ENCODE peak calls at places on chromosomes 2 and 18, in nine cellular contexts. P is esophagus squamous epithelium, Z is A549, G is HepG2, E is gastrocnemius medialis, M is GM12878, Y is H54, T is Peyer's patch, S is stomach. I is an unnamed sample.

GRCh38 chr2:70385966-70386595 is 84.2 kb upstream of the FAM136A start:
- DNase-seq in P (no peak), Z (no peak), G (no peak), E (no peak), M (no peak), Y (no peak), T (no peak), S (no peak), I (no peak)

GRCh38 chr2:147756103-147756502 is 88.7 kb upstream of the ACVR2A start:
- DNase-seq in P (no peak), Z (no peak), G (no peak), E (no peak), M (no peak), Y (no peak), T (no peak), S (no peak), I (no peak)

GRCh38 chr2:212958757-212959295 is 192.6 kb downstream of the IKZF2 start:
- DNase-seq in P (no peak), Z (no peak), G (no peak), E (no peak), M (no peak), Y (no peak), T (no peak), S (no peak), I (no peak)

GRCh38 chr2:43038720-43039099 is 187.7 kb downstream of the ZFP36L2 start:
- DNase-seq in P (no peak), Z (no peak), G (no peak), E (no peak), M (no peak), Y (no peak), T (no peak), S (no peak), I (no peak)

GRCh38 chr2:120431386-120432292 is 85.7 kb downstream of the INHBB start:
- DNase-seq in P (no peak), Z (no peak), G (no peak), E (no peak), M (no peak), Y (no peak), T (no peak), S (no peak), I (no peak)

GRCh38 chr2:7430869-7431641 is 513.8 kb downstream of the RNF144A start:
- DNase-seq in P (no peak), Z (no peak), G (no peak), E (peak), M (no peak), Y (no peak), T (peak), S (peak), I (peak)

GRCh38 chr2:205276071-205276777 is 406.1 kb upstream of the NRP2 start:
- DNase-seq in P (no peak), Z (no peak), G (no peak), E (no peak), M (no peak), Y (no peak), T (no peak), S (no peak), I (no peak)

GRCh38 chr18:36769172-36769571 is 59.6 kb downstream of the TPGS2 start:
- DNase-seq in P (no peak), Z (no peak), G (no peak), E (no peak), M (no peak), Y (no peak), T (no peak), S (no peak), I (no peak)

GRCh38 chr2:118641711-118642110 is 205.7 kb downstream of the EN1 start:
- DNase-seq in P (no peak), Z (no peak), G (no peak), E (no peak), M (no peak), Y (no peak), T (no peak), S (no peak), I (no peak)

GRCh38 chr2:196166876-196167275 is 4.5 kb downstream of the STK17B start:
- DNase-seq in P (no peak), Z (no peak), G (no peak), E (no peak), M (no peak), Y (no peak), T (no peak), S (no peak), I (no peak)

GRCh38 chr2:51866361-51866760 is 834.4 kb upstream of the NRXN1 start:
- DNase-seq in P (no peak), Z (no peak), G (no peak), E (no peak), M (no peak), Y (no peak), T (no peak), S (no peak), I (no peak)

GRCh38 chr2:143482316-143482715 is 353.1 kb downstream of the ARHGAP15 start:
- DNase-seq in P (no peak), Z (no peak), G (no peak), E (no peak), M (no peak), Y (no peak), T (no peak), S (no peak), I (no peak)

GRCh38 chr2:109210431-109211200 is 81.6 kb downstream of the SH3RF3 start:
- DNase-seq in P (no peak), Z (no peak), G (no peak), E (no peak), M (no peak), Y (peak), T (no peak), S (no peak), I (no peak)

DNA sequence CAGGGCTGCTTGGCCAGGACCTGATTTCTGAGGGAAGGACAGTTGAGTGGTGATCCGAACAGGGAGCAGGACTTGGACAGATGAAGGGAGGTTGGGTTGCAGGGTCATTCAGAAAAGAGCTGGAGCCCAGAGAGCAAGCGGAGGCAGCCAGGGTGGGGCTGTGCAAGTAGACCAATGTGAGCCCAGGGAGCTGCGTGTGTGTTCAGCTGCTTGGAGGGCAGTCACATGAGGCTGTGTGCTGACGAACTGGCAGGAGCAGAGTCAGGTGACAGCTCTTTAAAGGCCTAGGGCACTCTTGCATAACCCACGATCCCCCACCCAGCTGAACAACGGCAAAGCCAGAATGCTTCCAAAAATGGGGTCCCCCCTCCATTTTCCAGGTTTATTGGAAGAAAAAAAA is 4.6 kb upstream of the MLPH start:
- DNase-seq in P (no peak), Z (no peak), G (peak), E (peak), M (no peak), Y (no peak), T (no peak), S (peak), I (peak)
- TF ChIP-seq POLR2A in P (peak), Z (peak), G (no peak), E (peak), M (no peak), Y (no peak), T (no peak), S (no peak), I (no peak)

GRCh38 chr2:20650880-20651730 is at the start of gene HS1BP3:
- DNase-seq in P (peak), Z (peak), G (peak), E (peak), M (peak), Y (peak), T (peak), S (peak), I (peak)
- TF ChIP-seq POLR2A in P (peak), Z (peak), G (no peak), E (peak), M (peak), Y (peak), T (peak), S (no peak), I (peak)

GRCh38 chr2:200525551-200525881 is 491 bp upstream of the SGO2 start:
- DNase-seq in P (no peak), Z (no peak), G (no peak), E (no peak), M (no peak), Y (no peak), T (no peak), S (no peak), I (no peak)

GRCh38 chr2:200523604-200524003 is 2.4 kb upstream of the SGO2 start:
- DNase-seq in P (no peak), Z (no peak), G (no peak), E (no peak), M (no peak), Y (no peak), T (no peak), S (no peak), I (no peak)

GRCh38 chr2:200525066-200525465 is 941 bp upstream of the SGO2 start:
- DNase-seq in P (no peak), Z (no peak), G (no peak), E (no peak), M (no peak), Y (no peak), T (no peak), S (no peak), I (no peak)

GRCh38 chr2:200528228-200528627 is 2.2 kb downstream of the SGO2 start:
- DNase-seq in P (no peak), Z (no peak), G (no peak), E (no peak), M (no peak), Y (no peak), T (no peak), S (no peak), I (no peak)

GRCh38 chr2:200525882-200526651 is at the start of gene SGO2:
- DNase-seq in P (peak), Z (peak), G (peak), E (peak), M (peak), Y (peak), T (peak), S (peak), I (peak)
- TF ChIP-seq POLR2A in P (peak), Z (peak), G (peak), E (peak), M (peak), Y (peak), T (peak), S (no peak), I (peak)

GRCh38 chr2:27441226-27441926 is 805 bp upstream of the KRTCAP3 start:
- DNase-seq in P (no peak), Z (no peak), G (no peak), E (no peak), M (no peak), Y (no peak), T (no peak), S (no peak), I (no peak)

GRCh38 chr2:27441958-27442281 is 261 bp upstream of the KRTCAP3 start:
- DNase-seq in P (no peak), Z (no peak), G (no peak), E (no peak), M (no peak), Y (no peak), T (no peak), S (no peak), I (no peak)

GRCh38 chr2:27442981-27443323 is 771 bp downstream of the KRTCAP3 start:
- DNase-seq in P (no peak), Z (no peak), G (no peak), E (peak), M (no peak), Y (no peak), T (no peak), S (peak), I (no peak)

GRCh38 chr2:27445155-27445554 is 3.0 kb downstream of the KRTCAP3 start:
- DNase-seq in P (no peak), Z (no peak), G (no peak), E (no peak), M (no peak), Y (no peak), T (no peak), S (no peak), I (no peak)

GRCh38 chr2:27442282-27442980 is at the start of gene KRTCAP3:
- DNase-seq in P (no peak), Z (no peak), G (no peak), E (no peak), M (no peak), Y (no peak), T (peak), S (peak), I (peak)
- TF ChIP-seq POLR2A in P (no peak), Z (no peak), G (peak), E (no peak), M (peak), Y (no peak), T (peak), S (no peak), I (no peak)

GRCh38 chr2:102063948-102064678 is 72.4 kb downstream of the IL1R2 start:
- DNase-seq in P (peak), Z (peak), G (peak), E (peak), M (no peak), Y (peak), T (peak), S (peak), I (peak)
- TF ChIP-seq POLR2A in P (no peak), Z (no peak), G (no peak), E (no peak), M (no peak), Y (peak), T (no peak), S (no peak), I (no peak)

I was measured in adrenal gland.